ENCODE peak calls at places on chromosomes 4 and X, in nine cellular contexts. L is foreskin fibroblast, K is BE2C, J is neural progenitor cell, N is fibroblast of mammary gland, F is SK-N-SH, O is lower leg skin, Z is suprapubic skin, Y is WTC11. P is an unnamed sample.
A peak's percentile ranks its signal among the peaks of the same experiment; 100 is the strongest.

GRCh38 chrX:136523770-136524169 is 8.2 kb upstream of the VGLL1 start:
- DNase-seq in L (no peak), K (no peak), J (no peak), N (no peak), F (no peak), O (no peak), Z (no peak), Y (no peak), P (no peak)

GRCh38 chr4:57102050-57102564 is 8.1 kb downstream of the IGFBP7 start:
- DNase-seq in L (peak; percentile 89), K (peak; percentile 61), J (no peak), N (peak; percentile 95), F (no peak), O (no peak), Z (no peak), Y (no peak), P (no peak)

GRCh38 chr4:104017213-104017612 is 297.4 kb upstream of the TACR3 start:
- DNase-seq in L (no peak), K (no peak), J (no peak), N (no peak), F (no peak), O (no peak), Z (no peak), Y (no peak), P (no peak)

GRCh38 chrX:130079824-130080406 is 30.4 kb downstream of the ELF4 start:
- DNase-seq in L (peak; percentile 54), K (peak; percentile 59), J (peak; percentile 76), N (peak; percentile 83), F (peak; percentile 75), O (peak; percentile 53), Z (no peak), Y (peak; percentile 52), P (peak; percentile 61)

GRCh38 chr4:73520821-73521220 is 39.3 kb downstream of the AFM start:
- DNase-seq in L (no peak), K (peak; percentile 73), J (peak; percentile 56), N (peak; percentile 95), F (no peak), O (no peak), Z (no peak), Y (peak; percentile 30), P (no peak)

GRCh38 chrX:130902446-130902782 is 595 bp downstream of the ENOX2 start:
- DNase-seq in L (peak; percentile 9), K (no peak), J (no peak), N (no peak), F (no peak), O (no peak), Z (no peak), Y (no peak), P (no peak)

GRCh38 chrX:51395807-51396728 is 63.4 kb downstream of the NUDT10 start:
- DNase-seq in L (no peak), K (peak; percentile 35), J (no peak), N (no peak), F (peak; percentile 73), O (no peak), Z (no peak), Y (peak; percentile 40), P (no peak)

GRCh38 chr4:55865228-55865806 is 11.9 kb downstream of the EXOC1 start:
- DNase-seq in L (peak; percentile 42), K (no peak), J (no peak), N (peak; percentile 82), F (no peak), O (no peak), Z (no peak), Y (no peak), P (no peak)

GRCh38 chr4:66034671-66035070 is 364.4 kb upstream of the EPHA5 start:
- DNase-seq in L (no peak), K (no peak), J (no peak), N (no peak), F (no peak), O (no peak), Z (no peak), Y (no peak), P (no peak)

GRCh38 chr4:184693056-184693455 is 40.8 kb downstream of the CENPU start:
- DNase-seq in L (no peak), K (no peak), J (no peak), N (no peak), F (no peak), O (no peak), Z (no peak), Y (no peak), P (no peak)

GRCh38 chr4:82951196-82951595 is 50.7 kb downstream of the THAP9 start:
- DNase-seq in L (no peak), K (no peak), J (no peak), N (no peak), F (no peak), O (no peak), Z (no peak), Y (no peak), P (no peak)

GRCh38 chrX:119541188-119541587 is 24.0 kb downstream of the STEEP1 start:
- DNase-seq in L (peak; percentile 55), K (no peak), J (no peak), N (peak; percentile 82), F (no peak), O (no peak), Z (no peak), Y (no peak), P (no peak)

GRCh38 chr4:187692626-187693025 is 302.9 kb upstream of the ZFP42 start:
- DNase-seq in L (no peak), K (no peak), J (no peak), N (no peak), F (no peak), O (no peak), Z (no peak), Y (no peak), P (no peak)

GRCh38 chr4:40337081-40337480 is 1.9 kb downstream of the CHRNA9 start:
- DNase-seq in L (no peak), K (no peak), J (no peak), N (no peak), F (no peak), O (no peak), Z (no peak), Y (no peak), P (no peak)

GRCh38 chr4:100742045-100742444 is 224.2 kb upstream of the EMCN start:
- DNase-seq in L (peak; percentile 22), K (no peak), J (peak; percentile 4), N (peak; percentile 75), F (peak; percentile 5), O (no peak), Z (no peak), Y (no peak), P (peak; percentile 8)
- TF ChIP-seq CTCF in L (peak; percentile 33), K (peak; percentile 60), J (peak; percentile 37), N (peak; percentile 60), F (peak; percentile 56), O (no peak), Z (no peak), Y (no peak), P (no peak)

GRCh38 chrX:74535633-74536141 is 78.7 kb downstream of the RLIM start:
- DNase-seq in L (peak; percentile 59), K (peak; percentile 6), J (peak; percentile 46), N (peak; percentile 55), F (peak; percentile 50), O (peak; percentile 16), Z (peak; percentile 72), Y (peak; percentile 55), P (peak; percentile 26)

GRCh38 chrX:74537011-74537390 is 77.4 kb downstream of the RLIM start:
- DNase-seq in L (no peak), K (no peak), J (no peak), N (peak; percentile 53), F (no peak), O (no peak), Z (no peak), Y (peak; percentile 14), P (no peak)

GRCh38 chrX:74534569-74535038 is 79.8 kb downstream of the RLIM start:
- DNase-seq in L (no peak), K (no peak), J (no peak), N (peak; percentile 36), F (no peak), O (no peak), Z (no peak), Y (no peak), P (no peak)

GRCh38 chrX:74536142-74537010 is 78.0 kb downstream of the RLIM start:
- DNase-seq in L (peak; percentile 70), K (peak; percentile 72), J (peak; percentile 64), N (peak; percentile 85), F (peak; percentile 86), O (peak; percentile 21), Z (peak; percentile 84), Y (peak; percentile 58), P (peak; percentile 52)

DNA sequence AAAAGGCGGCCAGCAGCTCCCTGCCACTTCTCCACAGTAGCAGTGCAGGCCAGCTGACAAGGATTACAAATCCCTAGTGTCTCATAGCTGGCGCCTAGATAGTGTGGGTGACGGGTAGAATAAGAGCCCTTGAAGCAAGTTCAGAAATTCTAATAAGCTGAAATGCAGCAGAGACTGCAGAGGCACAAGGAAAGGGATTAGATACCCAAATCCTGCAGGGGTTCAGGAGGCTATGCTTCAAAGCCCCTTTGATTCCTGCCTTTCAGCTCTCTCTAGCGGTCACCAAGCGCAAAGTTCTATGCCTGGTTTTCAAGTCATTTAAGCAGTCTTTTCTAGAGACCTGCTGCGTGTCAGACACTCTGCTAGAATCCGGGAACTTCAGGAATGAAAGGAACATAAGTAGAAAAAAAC is 79.2 kb downstream of the RLIM start:
- DNase-seq in L (peak; percentile 61), K (peak; percentile 8), J (peak; percentile 69), N (peak; percentile 68), F (peak; percentile 54), O (no peak), Z (no peak), Y (peak; percentile 16), P (no peak)
- TF ChIP-seq CTCF in L (peak; percentile 36), K (peak; percentile 50), J (peak; percentile 51), N (peak; percentile 39), F (peak; percentile 48), O (no peak), Z (no peak), Y (no peak), P (no peak)

GRCh38 chrX:67780694-67781109 is 236.9 kb downstream of the AR start:
- DNase-seq in L (peak; percentile 91), K (no peak), J (no peak), N (peak; percentile 96), F (no peak), O (peak; percentile 47), Z (peak; percentile 74), Y (no peak), P (peak; percentile 34)

GRCh38 chrX:67784712-67785111 is 240.9 kb downstream of the AR start:
- DNase-seq in L (no peak), K (no peak), J (no peak), N (no peak), F (no peak), O (no peak), Z (no peak), Y (no peak), P (no peak)

GRCh38 chrX:67777148-67777547 is 233.3 kb downstream of the AR start:
- DNase-seq in L (no peak), K (no peak), J (no peak), N (no peak), F (no peak), O (no peak), Z (no peak), Y (no peak), P (no peak)

GRCh38 chrX:67781132-67781531 is 237.3 kb downstream of the AR start:
- DNase-seq in L (peak; percentile 37), K (no peak), J (no peak), N (peak; percentile 63), F (no peak), O (no peak), Z (no peak), Y (no peak), P (no peak)

GRCh38 chrX:67779099-67779498 is 235.3 kb downstream of the AR start:
- DNase-seq in L (no peak), K (no peak), J (no peak), N (no peak), F (no peak), O (no peak), Z (no peak), Y (no peak), P (no peak)
- TF ChIP-seq CTCF in L (no peak), K (no peak), J (no peak), N (no peak), F (no peak), O (no peak), Z (no peak), Y (no peak), P (no peak)

GRCh38 chrX:152632445-152633097 is 5.1 kb upstream of the GABRQ start:
- DNase-seq in L (no peak), K (peak; percentile 55), J (peak; percentile 42), N (peak; percentile 48), F (peak; percentile 49), O (peak; percentile 34), Z (no peak), Y (peak; percentile 62), P (peak; percentile 72)
- TF ChIP-seq CTCF in L (peak; percentile 59), K (peak; percentile 80), J (peak; percentile 79), N (peak; percentile 89), F (peak; percentile 92), O (no peak), Z (peak; percentile 35), Y (peak; percentile 67), P (peak; percentile 75)